ENCODE peak calls at places on chromosomes 1 and 21, in eight cellular contexts. P, K, M, J, S, H, Y and G are unnamed samples.

GRCh38 chr1:27575861-27576331 is 28.0 kb downstream of the AHDC1 start:
- DNase-seq in J (no peak), K (no peak), P (no peak), S (no peak), Y (peak), M (no peak), H (no peak), G (peak)

GRCh38 chr1:160376525-160377131 is 9.8 kb downstream of the NHLH1 start:
- DNase-seq in H (peak), Y (no peak), M (peak), P (no peak), K (peak), J (peak), S (no peak), G (peak)

GRCh38 chr1:7267493-7267892 is 482.2 kb downstream of the CAMTA1 start:
- DNase-seq in Y (no peak), M (no peak), P (no peak), K (no peak), J (no peak), H (peak), S (no peak), G (peak)

GRCh38 chr1:163361123-163361934 is 39.6 kb downstream of the NUF2 start:
- DNase-seq in M (no peak), J (no peak), Y (no peak), K (peak), H (no peak), P (no peak), S (no peak), G (peak)

GRCh38 chr21:15706686-15707085 is 23.1 kb upstream of the USP25 start:
- DNase-seq in J (peak), Y (no peak), H (peak), P (no peak), M (peak), S (peak), K (no peak), G (peak)

GRCh38 chr1:43005460-43006351 is 47.0 kb upstream of the SLC2A1 start:
- DNase-seq in K (no peak), P (no peak), H (no peak), J (no peak), M (no peak), S (no peak), Y (no peak), G (no peak)

GRCh38 chr1:231862611-231863010 is 236.0 kb downstream of the DISC1 start:
- DNase-seq in S (no peak), P (no peak), Y (no peak), J (no peak), H (no peak), K (no peak), M (no peak), G (no peak)

GRCh38 chr1:36070349-36070748 is 13.5 kb upstream of the TEKT2 start:
- DNase-seq in J (no peak), Y (no peak), K (no peak), H (no peak), M (no peak), S (no peak), P (no peak), G (no peak)

GRCh38 chr1:154171222-154171583 is 16.3 kb upstream of the NUP210L start:
- DNase-seq in M (no peak), K (no peak), H (no peak), J (no peak), P (no peak), S (no peak), Y (no peak), G (no peak)

GRCh38 chr21:14452031-14452778 is 69.3 kb upstream of the HSPA13 start:
- DNase-seq in Y (no peak), H (no peak), K (no peak), M (no peak), J (no peak), S (no peak), P (no peak), G (no peak)

GRCh38 chr1:170214980-170215910 is 69.5 kb downstream of the NTMT2 start:
- DNase-seq in K (no peak), M (no peak), H (no peak), S (no peak), Y (peak), P (no peak), J (no peak), G (no peak)

GRCh38 chr21:16570196-16570595 is 840.4 kb downstream of the USP25 start:
- DNase-seq in K (no peak), Y (no peak), H (peak), J (no peak), P (no peak), S (no peak), M (no peak), G (no peak)

GRCh38 chr1:163084330-163084729 is 15.2 kb downstream of the RGS4 start:
- DNase-seq in J (no peak), Y (no peak), S (no peak), P (no peak), M (no peak), K (no peak), H (peak), G (peak)

GRCh38 chr1:168957818-168958217 is 148.7 kb upstream of the ATP1B1 start:
- DNase-seq in J (no peak), H (no peak), S (no peak), K (no peak), Y (no peak), P (no peak), M (no peak), G (no peak)

GRCh38 chr21:29571949-29572348 is 273.2 kb downstream of the BACH1 start:
- DNase-seq in K (no peak), J (no peak), Y (no peak), S (no peak), M (no peak), P (no peak), H (no peak), G (no peak)

GRCh38 chr1:96076589-96076988 is 645.0 kb upstream of the PTBP2 start:
- DNase-seq in P (no peak), S (no peak), J (no peak), Y (no peak), M (no peak), H (no peak), K (no peak), G (peak)

GRCh38 chr1:179178965-179179364 is 50.5 kb downstream of the ABL2 start:
- DNase-seq in H (peak), S (no peak), K (no peak), P (no peak), J (no peak), M (no peak), Y (no peak), G (peak)

GRCh38 chr1:225757927-225758460 is 19.6 kb upstream of the SRP9 start:
- DNase-seq in P (no peak), S (no peak), M (no peak), J (no peak), K (no peak), H (no peak), Y (no peak), G (no peak)

GRCh38 chr1:59977075-59977410 is 50.5 kb upstream of the CYP2J2 start:
- DNase-seq in H (no peak), S (no peak), M (no peak), K (no peak), P (no peak), J (no peak), Y (no peak), G (no peak)

GRCh38 chr1:66043186-66043585 is 250.5 kb downstream of the PDE4B start:
- DNase-seq in J (no peak), Y (no peak), S (no peak), H (no peak), K (no peak), M (no peak), P (no peak), G (no peak)

GRCh38 chr1:88731475-88731874 is 47.4 kb downstream of the PKN2 start:
- DNase-seq in J (peak), K (no peak), S (no peak), H (peak), M (peak), P (no peak), Y (no peak), G (peak)

GRCh38 chr1:153608089-153608672 is 4.8 kb downstream of the S100A16 start:
- DNase-seq in J (no peak), S (no peak), M (no peak), P (no peak), K (no peak), Y (no peak), H (no peak), G (peak)

GRCh38 chr1:169238506-169238905 is 129.1 kb downstream of the NME7 start:
- DNase-seq in H (peak), S (no peak), M (peak), J (no peak), K (no peak), P (no peak), Y (no peak), G (peak)

GRCh38 chr1:93222987-93223675 is 42.6 kb downstream of the CCDC18 start:
- DNase-seq in S (no peak), M (no peak), K (no peak), P (no peak), Y (no peak), J (no peak), H (no peak), G (peak)

GRCh38 chr1:43172532-43172972 is 422 bp downstream of the CFAP57 start:
- DNase-seq in K (peak), H (peak), Y (peak), S (peak), J (peak), M (peak), P (peak), G (peak)

GRCh38 chr1:2229032-2229920 is 1.2 kb downstream of the SKI start:
- DNase-seq in Y (peak), P (no peak), H (peak), S (no peak), M (no peak), K (peak), J (no peak), G (no peak)
- H3K4me3 ChIP-seq in Y (peak), P (peak), H (peak), S (peak), M (peak), K (peak), J (peak), G (peak)

GRCh38 chr1:910311-910880 is 13.3 kb upstream of the SAMD11 start:
- DNase-seq in J (no peak), H (no peak), K (no peak), M (no peak), S (peak), P (no peak), Y (peak), G (no peak)
- H3K4me3 ChIP-seq in J (no peak), H (no peak), K (no peak), M (no peak), S (no peak), P (no peak), Y (no peak), G (no peak)

GRCh38 chr1:37307907-37308570 is 166.3 kb upstream of the ZC3H12A start:
- DNase-seq in H (no peak), K (no peak), S (no peak), P (no peak), J (no peak), M (no peak), Y (no peak), G (no peak)
- H3K4me3 ChIP-seq in H (no peak), K (no peak), S (no peak), P (no peak), J (no peak), M (no peak), Y (no peak), G (no peak)

GRCh38 chr1:39670689-39671088 is 1.2 kb downstream of the NT5C1A start:
- DNase-seq in S (no peak), H (no peak), M (no peak), Y (no peak), J (no peak), K (no peak), P (no peak), G (no peak)
- H3K4me3 ChIP-seq in S (no peak), H (no peak), M (no peak), Y (peak), J (no peak), K (no peak), P (no peak), G (no peak)

GRCh38 chr1:63731117-63732043 is 42.4 kb upstream of the ROR1 start:
- DNase-seq in Y (peak), S (peak), M (peak), H (peak), J (peak), P (no peak), K (no peak), G (peak)

GRCh38 chr1:63728611-63729226 is 45.1 kb upstream of the ROR1 start:
- DNase-seq in P (no peak), K (no peak), H (no peak), Y (no peak), J (no peak), M (no peak), S (no peak), G (no peak)

GRCh38 chr1:63729227-63729620 is 44.6 kb upstream of the ROR1 start:
- DNase-seq in K (no peak), P (no peak), M (no peak), J (no peak), S (no peak), Y (no peak), H (no peak), G (no peak)

GRCh38 chr1:63730211-63730610 is 43.6 kb upstream of the ROR1 start:
- DNase-seq in Y (no peak), H (no peak), J (no peak), P (no peak), K (no peak), S (no peak), M (no peak), G (no peak)

GRCh38 chr1:63732666-63733065 is 41.2 kb upstream of the ROR1 start:
- DNase-seq in Y (no peak), P (no peak), M (no peak), J (no peak), H (no peak), S (no peak), K (no peak), G (no peak)
- H3K4me3 ChIP-seq in Y (no peak), P (no peak), M (no peak), J (no peak), H (no peak), S (no peak), K (no peak), G (no peak)

GRCh38 chr1:212816567-212817278 is 25.0 kb downstream of the TATDN3 start:
- DNase-seq in S (no peak), P (no peak), Y (no peak), J (no peak), M (peak), K (no peak), H (no peak), G (no peak)

GRCh38 chr1:212814989-212815388 is 23.3 kb downstream of the TATDN3 start:
- DNase-seq in K (peak), J (no peak), Y (no peak), H (no peak), S (no peak), M (no peak), P (no peak), G (no peak)

GRCh38 chr1:212819704-212820103 is 27.7 kb downstream of the SPATA45 start:
- DNase-seq in Y (no peak), M (no peak), S (no peak), P (no peak), H (no peak), J (no peak), K (peak), G (no peak)

GRCh38 chr1:212814548-212814947 is 22.9 kb downstream of the TATDN3 start:
- DNase-seq in J (no peak), Y (no peak), K (no peak), H (no peak), M (no peak), S (no peak), P (no peak), G (no peak)
- H3K4me3 ChIP-seq in J (no peak), Y (no peak), K (no peak), H (no peak), M (no peak), S (no peak), P (no peak), G (no peak)

DNA sequence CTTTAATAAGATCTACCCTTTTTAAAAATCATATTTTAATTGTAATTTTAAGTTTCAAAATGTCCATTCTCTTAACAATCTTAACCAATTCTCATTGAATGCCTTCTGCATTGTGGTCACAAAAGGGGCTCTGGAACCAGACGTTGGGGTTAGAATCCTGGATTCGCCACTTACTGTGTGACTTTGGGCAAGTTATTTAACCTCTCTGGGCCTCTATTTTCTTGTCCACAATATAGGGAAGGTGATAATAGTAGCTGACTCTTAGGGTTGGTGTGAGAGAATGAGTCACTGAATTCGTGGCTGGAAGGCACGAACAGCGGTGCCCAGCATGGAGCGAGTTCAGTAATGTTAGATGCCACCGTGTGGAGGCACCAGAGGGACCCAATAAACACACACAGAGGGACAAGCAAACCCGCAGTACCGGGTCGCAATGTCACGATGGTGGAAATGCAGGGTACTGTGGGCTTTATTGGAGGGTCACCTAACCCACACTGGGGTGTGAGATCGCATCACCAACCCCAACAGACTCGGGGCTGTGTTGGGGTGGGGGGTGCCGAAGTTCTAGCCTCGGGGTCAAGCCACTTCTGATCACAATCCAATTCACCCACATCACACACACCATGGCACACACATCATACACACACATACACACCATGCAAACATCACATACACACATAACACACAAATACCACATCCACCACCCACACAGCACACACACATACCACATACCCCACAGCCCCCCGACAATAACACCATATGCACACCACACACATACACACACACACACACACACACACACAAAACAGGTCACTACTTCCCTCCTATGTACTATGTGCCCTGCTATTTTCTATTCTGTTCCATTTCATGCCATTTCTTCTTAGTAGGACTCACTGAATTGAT is 27.0 kb upstream of the IFNAR2 start:
- DNase-seq in Y (no peak), K (no peak), H (no peak), M (no peak), S (no peak), J (no peak), P (no peak), G (no peak)
- H3K4me3 ChIP-seq in Y (no peak), K (no peak), H (no peak), M (no peak), S (no peak), J (no peak), P (no peak), G (no peak)

DNA sequence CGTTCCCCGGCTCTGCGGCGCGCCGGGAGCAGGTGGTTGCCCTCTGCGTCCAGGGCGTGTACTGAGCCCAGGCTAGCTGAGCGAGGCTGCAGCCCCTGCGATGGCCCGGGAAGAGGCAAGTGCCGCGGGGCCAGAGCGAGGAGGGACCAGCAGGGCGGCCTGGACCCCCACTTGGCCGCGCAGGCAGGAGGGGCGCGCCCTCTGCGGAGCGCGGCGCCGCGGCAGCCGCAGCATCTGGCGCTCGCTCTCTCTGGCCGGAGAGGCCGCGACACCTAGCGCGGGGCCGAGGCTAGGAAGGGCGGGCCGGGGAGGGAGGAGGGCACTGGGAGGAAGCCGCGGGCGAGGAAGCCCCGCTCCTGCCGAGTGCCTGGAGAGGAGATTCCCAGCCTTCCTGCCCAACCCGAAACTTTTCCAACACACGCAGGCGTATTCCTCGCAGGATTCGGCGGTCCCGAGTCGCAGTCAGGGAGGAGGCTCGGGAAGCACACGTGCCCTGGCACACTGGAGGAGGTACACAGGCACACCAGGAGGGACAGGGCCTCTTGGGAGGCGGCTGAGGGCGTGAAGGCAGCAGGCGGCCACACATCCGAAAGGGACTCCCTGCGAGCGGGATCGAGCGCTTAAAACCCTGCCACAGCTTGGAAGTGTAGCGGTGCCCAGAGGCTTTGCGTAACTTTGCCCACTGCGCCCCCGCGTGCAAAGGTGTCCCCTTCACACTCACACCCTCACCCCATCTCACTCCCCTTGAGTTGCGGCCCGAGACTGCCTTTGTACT is 4.8 kb upstream of the PROX1 start:
- DNase-seq in M (no peak), J (no peak), Y (peak), S (no peak), H (no peak), P (no peak), K (no peak), G (no peak)
- H3K4me3 ChIP-seq in M (no peak), J (no peak), Y (peak), S (no peak), H (peak), P (no peak), K (no peak), G (no peak)

GRCh38 chr21:46287541-46287940 is 1.4 kb downstream of the YBEY start:
- DNase-seq in H (no peak), M (no peak), Y (no peak), J (no peak), P (no peak), K (no peak), S (no peak), G (no peak)
- H3K4me3 ChIP-seq in H (peak), M (no peak), Y (peak), J (peak), P (no peak), K (peak), S (peak), G (no peak)